ENCODE peak calls at places on chromosomes 12 and 14, in eight cellular contexts. S is heart left ventricle, B is HL-60, L is nucleus accumbens, D is GM12865, F is OCI-LY7, K is HTR-8/SVneo, Z is mesothelial cell of epicardium. A is an unnamed sample.
A peak's percentile ranks its signal among the peaks of the same experiment; 100 is the strongest.

GRCh38 chr12:25785164-25785563 is 173.3 kb upstream of the RASSF8 start:
- DNase-seq in S (no peak), B (no peak), L (no peak), D (no peak), F (no peak), K (no peak), Z (no peak), A (no peak)

GRCh38 chr14:52850520-52850919 is 59.1 kb upstream of the GNPNAT1 start:
- DNase-seq in S (no peak), B (no peak), L (no peak), D (no peak), F (no peak), K (no peak), Z (no peak), A (no peak)

GRCh38 chr12:78457951-78458350 is 406.6 kb upstream of the SYT1 start:
- DNase-seq in S (no peak), B (no peak), L (no peak), D (peak; percentile 75), F (peak; percentile 66), K (no peak), Z (no peak), A (peak; percentile 5)

GRCh38 chr14:93100098-93100497 is 15.6 kb downstream of the ITPK1 start:
- DNase-seq in S (no peak), B (no peak), L (no peak), D (no peak), F (no peak), K (no peak), Z (no peak), A (no peak)

GRCh38 chr14:87691482-87691881 is 301.5 kb downstream of the GALC start:
- DNase-seq in S (no peak), B (no peak), L (no peak), D (no peak), F (no peak), K (no peak), Z (no peak), A (no peak)

GRCh38 chr12:95117178-95117599 is 43.8 kb upstream of the NR2C1 start:
- DNase-seq in S (peak; percentile 63), B (peak; percentile 15), L (peak; percentile 26), D (peak; percentile 78), F (peak; percentile 89), K (peak; percentile 68), Z (peak; percentile 54), A (peak; percentile 71)

GRCh38 chr14:72559227-72559626 is 334.7 kb downstream of the DPF3 start:
- DNase-seq in S (no peak), B (no peak), L (no peak), D (no peak), F (no peak), K (no peak), Z (no peak), A (no peak)

GRCh38 chr12:34300376-34301250 is 278.3 kb downstream of the ALG10 start:
- DNase-seq in S (no peak), B (no peak), L (no peak), D (no peak), F (no peak), K (no peak), Z (no peak), A (no peak)

GRCh38 chr12:85821216-85821615 is 15.0 kb downstream of the RASSF9 start:
- DNase-seq in S (no peak), B (no peak), L (no peak), D (no peak), F (no peak), K (no peak), Z (no peak), A (no peak)

GRCh38 chr14:105508069-105508468 is 17.0 kb downstream of the TEDC1 start:
- DNase-seq in S (no peak), B (no peak), L (no peak), D (no peak), F (no peak), K (no peak), Z (no peak), A (no peak)

GRCh38 chr12:1970331-1970900 is 33.8 kb downstream of the DCP1B start:
- DNase-seq in S (no peak), B (no peak), L (no peak), D (no peak), F (no peak), K (no peak), Z (no peak), A (no peak)

GRCh38 chr12:115385141-115385540 is 701.2 kb upstream of the TBX3 start:
- DNase-seq in S (no peak), B (no peak), L (no peak), D (no peak), F (no peak), K (no peak), Z (no peak), A (no peak)

A was measured in AML-193.